ENCODE peak calls at places on chromosomes 13 and 19, in ten cellular contexts. V is CD4-positive, alpha-beta T cell; T is GM10248; R is CD8-positive, alpha-beta memory T cell; O is retina; K is AG08396; B is upper lobe of right lung; D is hepatic stellate cell; S is RWPE2; P is fibroblast of pulmonary artery. W is an unnamed sample.

GRCh38 chr19:33297401-33298145 is 4.8 kb downstream of the CEBPA start:
- DNase-seq in V (no peak), T (no peak), R (no peak), O (no peak), K (no peak), B (peak; percentile 55), D (no peak), S (peak; percentile 38), P (no peak), W (no peak)

GRCh38 chr19:4062576-4063368 is 3.9 kb downstream of the ZBTB7A start:
- DNase-seq in V (no peak), T (no peak), R (no peak), O (no peak), K (no peak), B (no peak), D (no peak), S (no peak), P (no peak), W (no peak)

GRCh38 chr13:27461940-27462584 is 11.7 kb upstream of the MTIF3 start:
- DNase-seq in V (no peak), T (no peak), R (no peak), O (no peak), K (no peak), B (no peak), D (no peak), S (no peak), P (no peak), W (no peak)

GRCh38 chr13:98033277-98034247 is 80.1 kb downstream of the IPO5 start:
- DNase-seq in V (no peak), T (no peak), R (no peak), O (no peak), K (peak; percentile 30), B (no peak), D (peak; percentile 54), S (no peak), P (peak; percentile 69), W (peak; percentile 17)

GRCh38 chr19:51593969-51594773 is 23.1 kb downstream of the ZNF175 start:
- DNase-seq in V (peak; percentile 97), T (peak; percentile 98), R (peak; percentile 96), O (peak; percentile 95), K (peak; percentile 99), B (peak; percentile 99), D (peak; percentile 98), S (peak; percentile 96), P (peak; percentile 98), W (peak; percentile 86)

GRCh38 chr19:1873524-1874473 is 10.4 kb upstream of the KLF16 start:
- DNase-seq in V (no peak), T (no peak), R (no peak), O (no peak), K (peak; percentile 42), B (peak; percentile 82), D (no peak), S (peak; percentile 55), P (no peak), W (no peak)

GRCh38 chr19:10299545-10300458 is 9.8 kb downstream of the ZGLP1 start:
- DNase-seq in V (no peak), T (no peak), R (no peak), O (no peak), K (no peak), B (no peak), D (no peak), S (no peak), P (no peak), W (no peak)

GRCh38 chr19:57512845-57513244 is 13.1 kb downstream of the ZNF773 start:
- DNase-seq in V (no peak), T (no peak), R (no peak), O (peak; percentile 15), K (no peak), B (no peak), D (no peak), S (no peak), P (peak; percentile 40), W (no peak)

GRCh38 chr13:96968027-96968426 is 26.2 kb downstream of the OXGR1 start:
- DNase-seq in V (no peak), T (no peak), R (no peak), O (no peak), K (no peak), B (no peak), D (no peak), S (no peak), P (no peak), W (no peak)

GRCh38 chr13:24727731-24728601 is 36.0 kb upstream of the RNF17 start:
- DNase-seq in V (peak; percentile 66), T (peak; percentile 87), R (peak; percentile 84), O (peak; percentile 86), K (peak; percentile 91), B (no peak), D (peak; percentile 90), S (no peak), P (peak; percentile 92), W (peak; percentile 41)

GRCh38 chr19:681029-681626 is 4.9 kb downstream of the FSTL3 start:
- DNase-seq in V (peak; percentile 91), T (peak; percentile 94), R (peak; percentile 59), O (no peak), K (peak; percentile 95), B (peak; percentile 97), D (no peak), S (no peak), P (no peak), W (no peak)

GRCh38 chr19:51140441-51140840 is 1.7 kb upstream of the SIGLEC7 start:
- DNase-seq in V (no peak), T (no peak), R (no peak), O (no peak), K (no peak), B (no peak), D (no peak), S (no peak), P (no peak), W (no peak)

GRCh38 chr13:109145631-109146030 is 516.2 kb downstream of the MYO16 start:
- DNase-seq in V (no peak), T (peak; percentile 49), R (no peak), O (peak; percentile 39), K (peak; percentile 79), B (no peak), D (peak; percentile 75), S (no peak), P (peak; percentile 85), W (peak; percentile 37)

GRCh38 chr13:71156550-71156949 is 710.5 kb downstream of the DACH1 start:
- DNase-seq in V (no peak), T (no peak), R (no peak), O (no peak), K (no peak), B (no peak), D (no peak), S (no peak), P (no peak), W (no peak)

GRCh38 chr19:43476606-43477005 is 11.2 kb upstream of the LYPD3 start:
- DNase-seq in V (no peak), T (no peak), R (no peak), O (no peak), K (peak; percentile 75), B (no peak), D (peak; percentile 81), S (no peak), P (peak; percentile 73), W (peak; percentile 33)

GRCh38 chr19:39297931-39298634 is 1.9 kb downstream of the IFNL1 start:
- DNase-seq in V (no peak), T (no peak), R (peak; percentile 85), O (no peak), K (no peak), B (peak; percentile 69), D (no peak), S (no peak), P (no peak), W (no peak)

GRCh38 chr13:87666826-87667225 is 4.3 kb upstream of the SLITRK5 start:
- DNase-seq in V (no peak), T (no peak), R (no peak), O (no peak), K (no peak), B (no peak), D (no peak), S (no peak), P (no peak), W (no peak)

GRCh38 chr19:34228762-34229161 is 25.6 kb upstream of the GARRE1 start:
- DNase-seq in V (no peak), T (no peak), R (no peak), O (no peak), K (no peak), B (no peak), D (no peak), S (no peak), P (no peak), W (no peak)

GRCh38 chr19:54481326-54481930 is 8.3 kb upstream of the CDC42EP5 start:
- DNase-seq in V (no peak), T (peak; percentile 61), R (no peak), O (peak; percentile 67), K (no peak), B (no peak), D (no peak), S (no peak), P (peak; percentile 63), W (no peak)

GRCh38 chr19:15863272-15863671 is 34.6 kb downstream of the CYP4F2 start:
- DNase-seq in V (no peak), T (no peak), R (no peak), O (no peak), K (no peak), B (no peak), D (no peak), S (no peak), P (no peak), W (peak; percentile 96)

GRCh38 chr13:90696254-90696653 is 651.2 kb upstream of the MIR17HG start:
- DNase-seq in V (no peak), T (no peak), R (no peak), O (no peak), K (no peak), B (no peak), D (no peak), S (no peak), P (peak; percentile 80), W (peak; percentile 8)

GRCh38 chr13:109738298-109738746 is 48.1 kb downstream of the IRS2 start:
- DNase-seq in V (no peak), T (no peak), R (no peak), O (no peak), K (no peak), B (no peak), D (no peak), S (peak; percentile 88), P (no peak), W (no peak)

GRCh38 chr19:47697863-47698609 is 15.2 kb upstream of the EHD2 start:
- DNase-seq in V (peak; percentile 64), T (peak; percentile 85), R (peak; percentile 65), O (peak; percentile 83), K (peak; percentile 92), B (peak; percentile 84), D (peak; percentile 89), S (no peak), P (peak; percentile 90), W (peak; percentile 59)

GRCh38 chr19:41774515-41774980 is 19.2 kb downstream of the CEACAM6 start:
- DNase-seq in V (no peak), T (no peak), R (no peak), O (no peak), K (no peak), B (no peak), D (no peak), S (peak; percentile 81), P (no peak), W (no peak)

GRCh38 chr13:112626761-112627160 is 38.8 kb upstream of the TUBGCP3 start:
- DNase-seq in V (no peak), T (no peak), R (no peak), O (no peak), K (no peak), B (peak; percentile 50), D (no peak), S (no peak), P (no peak), W (no peak)

W was measured in RCC 7860.